ENCODE peak calls at places on chromosomes 4 and X, in ten cellular contexts. A is cardiac muscle cell, L is GM12865, F is astrocyte of the spinal cord, B is left ventricle myocardium inferior, N is cardiac fibroblast, U is psoas muscle, D is upper lobe of right lung, R is dorsolateral prefrontal cortex, Z is lower leg skin. M is an unnamed sample.

GRCh38 chrX:9644335-9644734 is 121.3 kb downstream of the GPR143 start:
- DNase-seq in B (no peak), Z (no peak), D (no peak), R (no peak), A (no peak), L (peak), F (no peak), N (no peak), U (no peak), M (peak)

GRCh38 chr4:150236626-150237025 is 158.4 kb downstream of the DCLK2 start:
- DNase-seq in Z (no peak), D (no peak), F (peak), R (no peak), N (no peak), L (no peak), B (no peak), U (no peak), A (no peak), M (no peak)

GRCh38 chr4:151653548-151653918 is 107.3 kb downstream of the GATB start:
- DNase-seq in N (no peak), B (no peak), L (no peak), A (no peak), Z (no peak), D (no peak), F (no peak), U (no peak), R (no peak), M (no peak)

GRCh38 chrX:71917621-71918341 is 7.1 kb downstream of the NHSL2 start:
- DNase-seq in N (peak), Z (no peak), A (peak), D (no peak), F (no peak), R (no peak), B (no peak), L (no peak), U (no peak), M (no peak)

GRCh38 chr4:74206088-74206826 is 48.3 kb downstream of the MTHFD2L start:
- DNase-seq in L (peak), F (peak), D (no peak), N (peak), A (peak), B (no peak), Z (no peak), U (no peak), R (no peak), M (peak)

GRCh38 chrX:74422576-74423288 is 1.4 kb downstream of the SLC16A2 start:
- DNase-seq in Z (peak), A (peak), L (peak), U (peak), R (peak), B (peak), D (peak), F (peak), N (peak), M (peak)

GRCh38 chr4:72489267-72489666 is 79.8 kb downstream of the ADAMTS3 start:
- DNase-seq in U (no peak), D (no peak), B (no peak), R (no peak), F (peak), A (peak), Z (no peak), L (no peak), N (peak), M (no peak)

GRCh38 chr4:119682080-119682479 is 53.5 kb upstream of the PDE5A start:
- DNase-seq in B (no peak), R (no peak), U (no peak), L (no peak), A (no peak), N (no peak), D (no peak), F (no peak), Z (no peak), M (no peak)

GRCh38 chr4:17932041-17932440 is 89.5 kb downstream of the LCORL start:
- DNase-seq in B (no peak), U (no peak), A (no peak), L (no peak), N (no peak), D (no peak), Z (no peak), R (no peak), F (no peak), M (no peak)

GRCh38 chr4:150199056-150199455 is 120.8 kb downstream of the DCLK2 start:
- DNase-seq in N (no peak), B (no peak), A (no peak), R (no peak), F (no peak), L (no peak), U (no peak), Z (no peak), D (no peak), M (no peak)

GRCh38 chr4:11424000-11424399 is 4.7 kb downstream of the HS3ST1 start:
- DNase-seq in F (peak), B (no peak), N (peak), D (no peak), A (peak), L (peak), U (no peak), Z (no peak), R (no peak), M (no peak)

GRCh38 chr4:41587286-41587685 is 49.3 kb downstream of the LIMCH1 start:
- DNase-seq in F (no peak), U (no peak), Z (no peak), R (no peak), B (no peak), A (no peak), L (no peak), N (no peak), D (no peak), M (no peak)

GRCh38 chr4:42519803-42520417 is 122.6 kb downstream of the SHISA3 start:
- DNase-seq in B (no peak), A (peak), D (no peak), L (peak), N (peak), U (no peak), R (no peak), F (peak), Z (no peak), M (no peak)

GRCh38 chr4:75919914-75920313 is 17.7 kb upstream of the PPEF2 start:
- DNase-seq in F (peak), A (peak), L (no peak), Z (no peak), R (peak), D (no peak), N (peak), U (no peak), B (peak), M (no peak)

GRCh38 chrX:38052096-38052495 is 45.7 kb downstream of the SYTL5 start:
- DNase-seq in A (peak), B (no peak), L (no peak), U (no peak), Z (no peak), F (peak), D (no peak), R (no peak), N (peak), M (no peak)

GRCh38 chrX:101785142-101785541 is 125.5 kb upstream of the ARMCX2 start:
- DNase-seq in A (no peak), B (no peak), L (no peak), U (no peak), R (no peak), Z (no peak), D (no peak), F (no peak), N (no peak), M (no peak)

GRCh38 chrX:8139713-8140112 is 31.4 kb downstream of the VCX2 start:
- DNase-seq in D (no peak), Z (no peak), R (no peak), A (peak), N (peak), B (no peak), L (no peak), F (peak), U (no peak), M (no peak)

GRCh38 chr4:148653681-148654080 is 211.5 kb upstream of the NR3C2 start:
- DNase-seq in B (no peak), U (no peak), N (no peak), D (no peak), F (no peak), R (no peak), Z (no peak), A (no peak), L (no peak), M (no peak)

GRCh38 chr4:10917475-10918103 is 233.0 kb upstream of the CLNK start:
- DNase-seq in R (no peak), L (no peak), A (no peak), B (no peak), D (no peak), N (no peak), Z (no peak), F (peak), U (no peak), M (no peak)

GRCh38 chrX:32155044-32155638 is 1056.2 kb downstream of the DMD start:
- DNase-seq in D (no peak), A (no peak), L (no peak), F (no peak), N (no peak), Z (no peak), U (no peak), B (no peak), R (no peak), M (no peak)

GRCh38 chr4:41719417-41719816 is 29.1 kb downstream of the PHOX2B start:
- DNase-seq in U (no peak), R (no peak), D (no peak), Z (no peak), L (no peak), A (no peak), F (no peak), B (no peak), N (no peak), M (no peak)

GRCh38 chrX:23884427-23885024 is 23.2 kb downstream of the APOO start:
- DNase-seq in R (no peak), L (no peak), N (no peak), Z (no peak), B (no peak), U (no peak), D (no peak), A (no peak), F (peak), M (no peak)

GRCh38 chr4:159341486-159341885 is 238.6 kb downstream of the RAPGEF2 start:
- DNase-seq in F (no peak), R (no peak), D (no peak), U (no peak), L (no peak), B (no peak), N (peak), A (peak), Z (no peak), M (no peak)

GRCh38 chr4:36394352-36394903 is 113.0 kb downstream of the DTHD1 start:
- DNase-seq in F (no peak), B (no peak), U (no peak), N (no peak), A (no peak), L (peak), D (no peak), Z (no peak), R (no peak), M (no peak)

GRCh38 chr4:138749303-138749702 is 266.3 kb upstream of the NOCT start:
- DNase-seq in F (peak), A (peak), D (no peak), B (no peak), U (no peak), L (no peak), R (no peak), Z (no peak), N (peak), M (no peak)

GRCh38 chrX:41952102-41952501 is 28.7 kb upstream of the CASK start:
- DNase-seq in D (no peak), B (no peak), U (no peak), F (no peak), A (no peak), R (no peak), Z (no peak), N (no peak), L (no peak), M (no peak)

GRCh38 chrX:40314070-40314469 is 216.3 kb upstream of the BCOR start:
- DNase-seq in U (no peak), R (no peak), B (no peak), A (peak), D (no peak), L (peak), F (no peak), Z (no peak), N (no peak), M (no peak)

GRCh38 chr4:165715211-165715610 is 157.8 kb upstream of the TLL1 start:
- DNase-seq in F (peak), L (no peak), Z (no peak), B (no peak), N (no peak), A (no peak), U (no peak), R (no peak), D (no peak), M (no peak)

GRCh38 chr4:17515724-17516407 is 901 bp downstream of the CLRN2 start:
- DNase-seq in Z (no peak), D (no peak), F (no peak), N (no peak), B (no peak), L (no peak), R (no peak), A (no peak), U (no peak), M (no peak)

GRCh38 chrX:68090266-68090665 is 343.0 kb downstream of the OPHN1 start:
- DNase-seq in F (no peak), L (no peak), B (no peak), U (no peak), D (no peak), R (no peak), N (no peak), Z (no peak), A (no peak), M (no peak)

GRCh38 chr4:173420324-173420752 is 21.4 kb upstream of the SCRG1 start:
- DNase-seq in Z (no peak), U (no peak), F (peak), A (peak), R (no peak), B (no peak), D (no peak), N (peak), L (peak), M (no peak)

GRCh38 chrX:54473993-54474859 is 21.8 kb downstream of the FGD1 start:
- DNase-seq in F (no peak), U (no peak), D (no peak), L (no peak), B (no peak), Z (no peak), N (no peak), R (no peak), A (no peak), M (no peak)

GRCh38 chr4:95516528-95517011 is 32.2 kb downstream of the UNC5C start:
- DNase-seq in F (no peak), N (peak), B (no peak), Z (no peak), R (no peak), A (peak), U (no peak), D (no peak), L (no peak), M (no peak)

GRCh38 chr4:172985552-172985951 is 183.1 kb upstream of the GALNT7 start:
- DNase-seq in U (no peak), D (no peak), L (no peak), F (peak), N (no peak), R (no peak), B (no peak), Z (no peak), A (no peak), M (no peak)

GRCh38 chr4:19005211-19005610 is 983.7 kb upstream of the LCORL start:
- DNase-seq in N (peak), B (no peak), Z (no peak), L (no peak), A (peak), F (peak), D (no peak), R (no peak), U (no peak), M (no peak)

GRCh38 chr4:88900432-88900831 is 156.6 kb downstream of the FAM13A start:
- DNase-seq in U (no peak), N (peak), A (peak), Z (no peak), R (no peak), B (no peak), D (no peak), L (no peak), F (peak), M (no peak)

GRCh38 chrX:39310925-39311324 is 509.7 kb downstream of the MID1IP1 start:
- DNase-seq in R (no peak), A (no peak), L (no peak), F (no peak), D (no peak), B (no peak), Z (peak), N (no peak), U (no peak), M (no peak)

GRCh38 chrX:39308126-39308525 is 506.9 kb downstream of the MID1IP1 start:
- DNase-seq in Z (no peak), A (peak), D (no peak), U (no peak), B (no peak), R (no peak), N (peak), L (no peak), F (no peak), M (no peak)

GRCh38 chrX:39309018-39309620 is 507.9 kb downstream of the MID1IP1 start:
- DNase-seq in A (peak), N (peak), F (peak), Z (peak), U (no peak), D (no peak), L (peak), R (no peak), B (no peak), M (no peak)

GRCh38 chrX:39311646-39312045 is 510.4 kb downstream of the MID1IP1 start:
- DNase-seq in A (no peak), B (no peak), R (no peak), D (no peak), U (no peak), N (no peak), L (no peak), F (no peak), Z (peak), M (no peak)

DNA sequence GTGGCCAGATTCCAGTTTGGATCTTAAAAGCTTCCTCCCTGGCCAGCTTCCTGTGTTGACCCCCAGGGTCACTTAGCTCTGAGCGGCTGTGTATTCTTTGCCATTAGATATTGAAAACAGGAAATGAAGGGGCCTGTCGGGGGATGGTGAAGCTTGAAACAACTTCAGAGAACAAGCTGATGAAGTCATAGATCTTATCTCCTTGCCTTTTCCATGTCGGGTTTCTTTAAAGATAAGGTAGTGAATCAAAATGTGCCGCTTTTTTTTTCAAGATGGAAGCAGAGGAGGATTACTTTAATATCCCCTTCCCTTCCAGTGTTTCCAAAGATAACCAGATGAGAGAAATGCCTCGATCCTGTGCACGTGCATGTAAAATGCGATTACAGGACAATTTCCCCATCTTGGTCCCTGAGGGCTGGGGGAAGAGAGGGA is 508.5 kb downstream of the MID1IP1 start:
- DNase-seq in U (no peak), D (no peak), Z (peak), L (no peak), N (peak), B (peak), R (no peak), A (peak), F (peak), M (no peak)
- H3K4me3 ChIP-seq in U (no peak), D (no peak), Z (no peak), L (no peak), N (no peak), B (no peak), R (no peak), A (no peak), F (no peak), M (no peak)

GRCh38 chrX:136659174-136659573 is 11.2 kb downstream of the CD40LG start:
- DNase-seq in U (no peak), A (no peak), N (no peak), Z (no peak), R (no peak), L (no peak), B (no peak), D (no peak), F (no peak), M (no peak)
- TF ChIP-seq CTCF in U (no peak), A (no peak), N (no peak), Z (no peak), R (no peak), L (no peak), B (no peak), D (no peak), F (no peak), M (no peak)

GRCh38 chr4:7759221-7759620 is 180.4 kb downstream of the AFAP1 start:
- DNase-seq in U (no peak), Z (no peak), L (peak), N (no peak), A (no peak), R (no peak), F (no peak), D (no peak), B (no peak), M (no peak)

GRCh38 chr4:7760228-7760627 is 179.4 kb downstream of the AFAP1 start:
- DNase-seq in L (no peak), D (no peak), R (no peak), A (no peak), U (no peak), B (no peak), F (no peak), N (no peak), Z (no peak), M (no peak)

GRCh38 chr4:7758444-7758815 is 181.2 kb downstream of the AFAP1 start:
- DNase-seq in R (no peak), N (no peak), F (no peak), U (no peak), A (no peak), B (no peak), L (no peak), D (no peak), Z (no peak), M (no peak)

GRCh38 chr4:7760706-7761105 is 179.0 kb downstream of the AFAP1 start:
- DNase-seq in Z (no peak), B (no peak), N (no peak), A (no peak), R (no peak), U (no peak), D (no peak), L (no peak), F (no peak), M (no peak)

GRCh38 chr4:7759635-7760034 is 180.0 kb downstream of the AFAP1 start:
- DNase-seq in R (no peak), A (no peak), L (no peak), Z (no peak), F (no peak), B (no peak), U (no peak), D (no peak), N (no peak), M (no peak)
- H3K4me3 ChIP-seq in R (no peak), A (no peak), L (no peak), Z (no peak), F (no peak), B (no peak), U (no peak), D (no peak), N (no peak), M (peak)

DNA sequence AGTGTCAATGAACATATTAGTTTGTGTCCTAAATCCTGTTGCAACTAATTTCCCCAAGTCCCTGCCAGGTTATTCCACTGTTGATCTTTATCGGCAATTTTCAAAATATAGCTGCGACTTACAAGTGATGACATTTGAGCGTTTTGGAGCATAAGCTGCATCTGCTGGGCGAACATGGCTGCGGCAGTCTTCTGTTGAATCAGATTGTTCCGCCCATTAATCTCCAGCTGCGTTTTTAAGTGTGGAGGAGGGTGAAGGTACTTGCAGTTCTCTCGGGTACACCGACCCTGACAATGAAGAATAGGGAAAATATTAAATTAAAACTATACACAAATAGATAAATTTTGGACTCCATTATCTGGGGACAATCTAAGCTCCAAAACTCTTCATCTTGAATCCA is 82.7 kb downstream of the MBNL3 start:
- DNase-seq in Z (no peak), U (no peak), F (no peak), R (no peak), D (no peak), A (no peak), N (no peak), B (no peak), L (no peak), M (no peak)
- TF ChIP-seq CTCF in Z (no peak), U (no peak), F (no peak), R (no peak), D (no peak), A (no peak), N (no peak), B (no peak), L (no peak), M (no peak)